ENCODE peak calls at places on chromosome 18, in seven cellular contexts. C, U, Q, D, L, M and R are unnamed samples.

GRCh38 chr18:37012452-37012851 is 183.5 kb downstream of the KIAA1328 start:
- DNase-seq in C (no peak), L (no peak), U (no peak), M (no peak), Q (no peak), D (no peak), R (no peak)

GRCh38 chr18:9914584-9915290 is 921 bp downstream of the VAPA start:
- DNase-seq in C (peak; percentile 92), L (peak; percentile 77), M (peak; percentile 72), Q (peak; percentile 66), D (peak; percentile 93), U (no peak), R (peak; percentile 32)

GRCh38 chr18:47881752-47882455 is 48.6 kb downstream of the SMAD2 start:
- DNase-seq in M (no peak), C (peak; percentile 73), D (peak; percentile 17), L (peak; percentile 90), U (no peak), Q (no peak), R (no peak)

GRCh38 chr18:60555629-60556028 is 183.1 kb upstream of the MC4R start:
- DNase-seq in D (no peak), U (no peak), M (no peak), L (no peak), C (no peak), Q (no peak), R (no peak)

GRCh38 chr18:30455741-30456140 is 586.8 kb downstream of the DSC3 start:
- DNase-seq in L (no peak), D (no peak), M (no peak), C (no peak), U (no peak), Q (no peak), R (no peak)

GRCh38 chr18:24027156-24027555 is 12.6 kb downstream of the TTC39C start:
- DNase-seq in C (no peak), D (no peak), L (peak; percentile 71), U (no peak), Q (no peak), M (no peak), R (no peak)

GRCh38 chr18:25365242-25365641 is 13.3 kb upstream of the ZNF521 start:
- DNase-seq in L (no peak), Q (no peak), C (no peak), M (no peak), U (no peak), D (no peak), R (no peak)

GRCh38 chr18:42850174-42850766 is 265.2 kb downstream of the RIT2 start:
- DNase-seq in M (no peak), Q (no peak), U (no peak), D (no peak), C (no peak), L (peak; percentile 39), R (no peak)

GRCh38 chr18:70261141-70261788 is 27.6 kb upstream of the SOCS6 start:
- DNase-seq in M (no peak), Q (no peak), L (no peak), D (no peak), U (no peak), C (no peak), R (no peak)

GRCh38 chr18:30093376-30093775 is 949.2 kb downstream of the DSC3 start:
- DNase-seq in C (no peak), D (no peak), Q (no peak), M (no peak), U (no peak), L (no peak), R (no peak)

GRCh38 chr18:73007195-73007934 is 139.6 kb upstream of the NETO1 start:
- DNase-seq in U (no peak), M (no peak), Q (no peak), L (no peak), C (no peak), D (no peak), R (no peak)

GRCh38 chr18:41096504-41096903 is 858.5 kb upstream of the PIK3C3 start:
- DNase-seq in D (no peak), L (peak; percentile 53), M (no peak), U (no peak), Q (no peak), C (no peak), R (no peak)

GRCh38 chr18:23706971-23707640 is 17.9 kb downstream of the LAMA3 start:
- DNase-seq in L (no peak), C (no peak), D (no peak), U (no peak), Q (no peak), M (no peak), R (no peak)

GRCh38 chr18:79317718-79318117 is 78.0 kb upstream of the NFATC1 start:
- DNase-seq in U (peak; percentile 40), C (no peak), D (no peak), Q (no peak), L (no peak), M (no peak), R (no peak)

GRCh38 chr18:58313491-58314032 is 269.5 kb downstream of the NEDD4L start:
- DNase-seq in C (no peak), M (no peak), U (no peak), D (no peak), Q (no peak), L (no peak), R (no peak)

GRCh38 chr18:76457957-76458356 is 37.1 kb downstream of the ZNF516 start:
- DNase-seq in C (no peak), D (no peak), L (no peak), Q (no peak), U (no peak), M (no peak), R (no peak)

GRCh38 chr18:3645384-3646156 is 195.6 kb downstream of the TGIF1 start:
- DNase-seq in L (no peak), C (no peak), D (no peak), Q (no peak), M (no peak), U (no peak), R (no peak)

GRCh38 chr18:74116628-74117554 is 30.7 kb downstream of the FBXO15 start:
- DNase-seq in L (peak; percentile 11), Q (no peak), M (peak; percentile 8), C (peak; percentile 41), D (no peak), U (peak; percentile 32), R (no peak)

GRCh38 chr18:79494936-79495335 is 99.2 kb downstream of the NFATC1 start:
- DNase-seq in C (no peak), L (no peak), D (peak; percentile 46), Q (no peak), M (no peak), U (no peak), R (no peak)

GRCh38 chr18:79568543-79569205 is 110.9 kb upstream of the CTDP1 start:
- DNase-seq in C (no peak), Q (no peak), D (peak; percentile 28), M (no peak), U (no peak), L (no peak), R (no peak)

GRCh38 chr18:42814618-42815017 is 300.9 kb downstream of the RIT2 start:
- DNase-seq in L (no peak), M (no peak), C (no peak), U (no peak), D (peak; percentile 8), Q (no peak), R (no peak)

GRCh38 chr18:79570266-79571201 is 109.1 kb upstream of the CTDP1 start:
- DNase-seq in U (peak; percentile 33), L (peak; percentile 74), Q (no peak), C (no peak), M (no peak), D (peak; percentile 55), R (no peak)

GRCh38 chr18:48697441-48697840 is 158.6 kb downstream of the CTIF start:
- DNase-seq in C (no peak), U (no peak), L (no peak), D (no peak), Q (no peak), M (no peak), R (no peak)

GRCh38 chr18:76408480-76409067 is 86.5 kb downstream of the ZNF516 start:
- DNase-seq in L (no peak), D (no peak), M (no peak), U (no peak), Q (no peak), C (no peak), R (no peak)

GRCh38 chr18:6917082-6917481 is 187.6 kb downstream of the ARHGAP28 start:
- DNase-seq in L (no peak), U (no peak), Q (no peak), C (no peak), M (no peak), D (no peak), R (no peak)

GRCh38 chr18:75105551-75106254 is 103.2 kb downstream of the PTGR3 start:
- DNase-seq in Q (no peak), L (no peak), C (no peak), D (no peak), U (no peak), M (no peak), R (no peak)

GRCh38 chr18:44937985-44938384 is 257.3 kb downstream of the SETBP1 start:
- DNase-seq in L (no peak), U (no peak), M (no peak), D (no peak), C (peak; percentile 1), Q (no peak), R (no peak)

GRCh38 chr18:69400253-69400975 is at the start of gene DOK6:
- DNase-seq in M (no peak), Q (no peak), U (no peak), D (peak; percentile 78), C (no peak), L (peak; percentile 82), R (no peak)

GRCh38 chr18:9803698-9804516 is 81.9 kb upstream of the TXNDC2 start:
- DNase-seq in D (no peak), L (no peak), M (no peak), U (no peak), C (no peak), Q (no peak), R (no peak)

GRCh38 chr18:75212626-75213110 is 2.1 kb downstream of the TSHZ1 start:
- DNase-seq in C (no peak), L (no peak), Q (no peak), D (no peak), M (no peak), U (no peak), R (no peak)

GRCh38 chr18:74784791-74785190 is 187.1 kb downstream of the ZNF407 start:
- DNase-seq in C (no peak), Q (no peak), U (no peak), L (no peak), D (no peak), M (no peak), R (no peak)

GRCh38 chr18:7512326-7512725 is 54.8 kb upstream of the PTPRM start:
- DNase-seq in Q (no peak), D (no peak), L (no peak), M (no peak), C (peak; percentile 65), U (no peak), R (no peak)

GRCh38 chr18:217532-218334 is 50.1 kb downstream of the THOC1 start:
- DNase-seq in U (no peak), L (no peak), Q (no peak), C (no peak), D (no peak), M (no peak), R (no peak)